ENCODE peak calls at places on chromosomes 6 and 20, in four cellular contexts. B, K, H and Y are unnamed samples.

GRCh38 chr6:13697857-13698256 is 13.8 kb downstream of the RANBP9 start:
- DNase-seq in K (no peak), B (no peak), H (no peak), Y (no peak)

GRCh38 chr6:4896401-4896800 is 107.4 kb downstream of the RPP40 start:
- DNase-seq in H (no peak), K (no peak), B (no peak), Y (no peak)

GRCh38 chr20:62887860-62888239 is 26.2 kb upstream of the TCFL5 start:
- DNase-seq in K (no peak), B (no peak), H (no peak), Y (no peak)

GRCh38 chr6:117448732-117449131 is 23.0 kb upstream of the ROS1 start:
- DNase-seq in K (no peak), B (no peak), H (no peak), Y (no peak)

GRCh38 chr20:48690888-48691287 is 136.9 kb downstream of the PREX1 start:
- DNase-seq in K (no peak), H (no peak), B (no peak), Y (no peak)

GRCh38 chr20:58593880-58594473 is 57.1 kb upstream of the STX16 start:
- DNase-seq in B (no peak), K (no peak), H (no peak), Y (no peak)

GRCh38 chr6:113669641-113670040 is 187.5 kb upstream of the MARCKS start:
- DNase-seq in B (no peak), H (no peak), K (no peak), Y (no peak)

GRCh38 chr6:93677297-93677965 is 258.1 kb upstream of the EPHA7 start:
- DNase-seq in H (no peak), B (no peak), K (no peak), Y (no peak)

GRCh38 chr6:37284781-37285180 is 26.8 kb upstream of the TMEM217 start:
- DNase-seq in K (no peak), H (no peak), B (no peak), Y (no peak)

GRCh38 chr20:40672095-40672494 is 16.9 kb downstream of the MAFB start:
- DNase-seq in K (no peak), H (no peak), B (no peak), Y (no peak)

GRCh38 chr6:33620158-33620583 is 951 bp upstream of the ITPR3 start:
- DNase-seq in K (peak), H (no peak), B (peak), Y (no peak)

GRCh38 chr6:167210375-167211295 is 52.9 kb upstream of the GPR31 start:
- DNase-seq in H (no peak), K (no peak), B (no peak), Y (no peak)

GRCh38 chr6:33967966-33968724 is 164.3 kb upstream of the MLN start:
- DNase-seq in K (no peak), B (no peak), H (no peak), Y (no peak)

GRCh38 chr6:148251891-148252290 is 90.7 kb upstream of the SASH1 start:
- DNase-seq in H (no peak), B (no peak), K (no peak), Y (no peak)

GRCh38 chr6:148671952-148672351 is 74.9 kb upstream of the UST start:
- DNase-seq in B (no peak), H (no peak), K (no peak), Y (no peak)

GRCh38 chr20:17683218-17684076 is 1.4 kb upstream of the RRBP1 start:
- DNase-seq in K (no peak), H (no peak), B (no peak), Y (no peak)

GRCh38 chr20:17682103-17682888 is at the start of gene RRBP1:
- DNase-seq in H (peak), K (peak), B (peak), Y (peak)

GRCh38 chr20:17682889-17683198 is 802 bp upstream of the RRBP1 start:
- DNase-seq in H (no peak), B (no peak), K (no peak), Y (no peak)

GRCh38 chr20:17685168-17685567 is 3.1 kb upstream of the RRBP1 start:
- DNase-seq in K (no peak), B (no peak), H (no peak), Y (no peak)

GRCh38 chr20:17684077-17684888 is 2.2 kb upstream of the RRBP1 start:
- DNase-seq in K (no peak), B (no peak), H (no peak), Y (no peak)
- H3K27ac ChIP-seq in K (no peak), B (no peak), H (no peak), Y (no peak)

DNA sequence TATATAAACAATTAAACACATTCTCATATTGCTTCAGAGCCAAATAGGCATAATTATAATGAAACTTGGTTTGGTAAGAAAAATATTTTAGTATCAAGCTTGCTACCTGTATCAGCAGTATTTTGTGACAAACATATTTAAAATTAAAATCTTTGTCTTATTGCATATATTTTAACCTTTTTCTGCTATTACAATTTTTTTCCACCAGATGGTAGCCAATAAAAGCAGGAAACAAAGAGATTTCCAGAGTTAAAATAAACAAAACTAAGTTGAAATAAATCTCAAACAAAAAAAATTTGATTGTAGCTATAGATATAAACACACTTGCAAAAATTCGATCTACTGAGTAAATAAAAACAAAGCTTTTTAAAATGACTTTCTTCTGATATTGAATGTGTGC is 491.3 kb upstream of the GJE1 start:
- DNase-seq in B (no peak), H (no peak), K (no peak), Y (no peak)
- TF ChIP-seq CTCF in B (no peak), H (no peak), K (no peak), Y (no peak)

DNA sequence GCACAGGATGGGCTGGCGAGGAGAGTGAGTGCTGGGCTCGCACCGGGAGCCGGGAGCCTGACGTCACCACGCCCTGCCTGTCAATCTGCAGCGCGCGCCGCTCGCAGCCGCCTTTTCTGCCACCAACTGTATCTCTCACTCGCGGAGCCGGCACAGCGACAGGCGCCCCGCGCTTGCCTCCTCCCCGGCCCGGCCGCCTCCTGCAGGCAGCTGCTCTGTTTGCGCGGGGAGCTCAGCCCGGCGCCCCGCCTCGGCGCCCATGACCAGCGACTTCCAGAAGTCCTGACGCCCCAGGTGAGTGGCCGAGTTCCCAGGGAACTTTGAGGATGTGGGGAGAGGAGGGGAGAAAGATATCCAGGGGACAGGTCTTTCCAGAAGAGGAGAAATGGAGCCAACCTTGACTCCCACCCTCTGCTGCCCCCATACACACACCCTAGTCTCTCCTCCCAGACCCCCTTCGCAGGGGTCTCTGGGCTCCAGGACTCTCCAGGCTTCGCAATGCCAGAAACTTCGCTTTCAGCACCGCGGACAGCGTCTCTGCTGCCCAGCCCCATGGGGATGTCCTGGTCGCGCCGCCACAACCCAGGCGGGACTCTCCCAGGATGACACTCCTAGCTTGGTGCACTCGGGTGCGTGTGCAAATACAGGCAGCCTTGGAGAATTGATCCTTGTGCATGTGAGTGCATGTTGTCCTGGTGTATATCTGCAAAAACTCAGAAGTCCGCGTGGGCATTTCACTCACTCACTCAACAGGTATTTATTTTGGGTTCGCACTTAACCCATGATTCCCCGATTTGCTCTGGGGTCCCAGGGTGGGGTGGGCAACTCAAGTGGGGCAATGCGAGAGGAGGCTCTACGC is at the start of gene GPR6:
- DNase-seq in K (peak), H (peak), B (peak), Y (no peak)
- H3K4me3 ChIP-seq in K (peak), H (no peak), B (no peak), Y (no peak)

GRCh38 chr20:8756410-8756809 is 312.5 kb upstream of the PLCB4 start:
- DNase-seq in B (no peak), K (no peak), H (no peak), Y (no peak)
- H3K27ac ChIP-seq in B (no peak), K (no peak), H (no peak), Y (no peak)